ENCODE peak calls at places on chromosome 17, in six cellular contexts. Z is activated gamma-delta T cell; N is cardiac muscle cell; M is IMR-90; T is endothelial cell; L is CD8-positive, alpha-beta T cell. U is an unnamed sample.
A peak's percentile ranks its signal among the peaks of the same experiment; 100 is the strongest.

GRCh38 chr17:63699638-63700527 is at the start of gene LIMD2:
- DNase-seq in L (peak; percentile 86), T (peak; percentile 72), M (no peak), N (peak; percentile 55), Z (peak; percentile 86), U (peak; percentile 74)

GRCh38 chr17:15973834-15974233 is 25.7 kb downstream of the ZSWIM7 start:
- DNase-seq in N (no peak), T (no peak), M (no peak), L (no peak), Z (no peak), U (no peak)

GRCh38 chr17:32575865-32576264 is 89.1 kb downstream of the CDK5R1 start:
- DNase-seq in Z (no peak), M (no peak), N (no peak), L (no peak), T (no peak), U (no peak)

GRCh38 chr17:6868579-6868978 is 37.0 kb upstream of the TEKT1 start:
- DNase-seq in Z (no peak), T (no peak), L (no peak), N (no peak), M (no peak), U (no peak)

GRCh38 chr17:60514053-60514452 is 12.0 kb downstream of the APPBP2 start:
- DNase-seq in M (no peak), L (no peak), N (no peak), T (no peak), Z (no peak), U (no peak)

GRCh38 chr17:81926451-81927144 is 937 bp downstream of the MAFG start:
- DNase-seq in N (peak; percentile 84), L (peak; percentile 54), Z (no peak), M (peak; percentile 79), T (peak; percentile 67), U (peak; percentile 26)

GRCh38 chr17:28704219-28704858 is 7.3 kb downstream of the PROCA1 start:
- DNase-seq in L (no peak), T (no peak), M (no peak), Z (no peak), N (no peak), U (no peak)

GRCh38 chr17:38746893-38747384 is 1.2 kb downstream of the PCGF2 start:
- DNase-seq in T (peak; percentile 41), M (no peak), L (no peak), N (no peak), Z (no peak), U (no peak)

GRCh38 chr17:30969989-30970680 is 704 bp upstream of the RNF135 start:
- DNase-seq in M (no peak), L (no peak), Z (no peak), T (peak; percentile 12), N (peak; percentile 23), U (no peak)

GRCh38 chr17:51481370-51481769 is 221.0 kb downstream of the UTP18 start:
- DNase-seq in Z (no peak), M (no peak), L (no peak), T (no peak), N (no peak), U (no peak)

GRCh38 chr17:76534831-76535732 is 2.4 kb downstream of the CYGB start:
- DNase-seq in N (no peak), T (no peak), L (no peak), Z (no peak), M (no peak), U (no peak)

GRCh38 chr17:74190807-74191206 is 12.7 kb upstream of the RPL38 start:
- DNase-seq in N (peak; percentile 46), M (no peak), Z (no peak), T (peak; percentile 67), L (no peak), U (no peak)